ENCODE peak calls at places on chromosomes 6 and 20, in five cellular contexts. E is left ventricle myocardium superior; Y is activated naive CD8-positive, alpha-beta T cell treated with anti-CD3 and anti-CD28 coated beads, Interleukin-2, amount 50 U/mL, for 24 hours; M is left colon; X is NCI-H146. S is an unnamed sample.

GRCh38 chr20:1373614-1374013 is 19.2 kb downstream of the FKBP1A start:
- DNase-seq in M (no peak), E (no peak), Y (no peak), X (no peak), S (no peak)

GRCh38 chr20:63032026-63032800 is 25.4 kb upstream of the BHLHE23 start:
- DNase-seq in M (no peak), X (no peak), Y (no peak), E (peak), S (no peak)

GRCh38 chr20:19374066-19374615 is 161.7 kb downstream of the SLC24A3 start:
- DNase-seq in M (no peak), X (no peak), E (no peak), Y (no peak), S (no peak)

GRCh38 chr6:127956260-127956888 is 55.5 kb upstream of the THEMIS start:
- DNase-seq in Y (no peak), E (no peak), M (no peak), X (no peak), S (no peak)

GRCh38 chr6:74091133-74091793 is 395.3 kb downstream of the CD109 start:
- DNase-seq in E (no peak), Y (no peak), M (peak), X (peak), S (no peak)

GRCh38 chr6:169993861-169994481 is 242.5 kb downstream of the ERMARD start:
- DNase-seq in X (no peak), M (no peak), E (no peak), Y (no peak), S (no peak)

GRCh38 chr6:104381907-104382306 is 477.8 kb downstream of the HACE1 start:
- DNase-seq in Y (no peak), M (no peak), X (no peak), E (no peak), S (no peak)

GRCh38 chr6:28449056-28449455 is 5.8 kb upstream of the ZSCAN23 start:
- DNase-seq in M (no peak), Y (no peak), E (no peak), X (no peak), S (no peak)

GRCh38 chr6:11416936-11417576 is 120.5 kb upstream of the TMEM170B start:
- DNase-seq in X (no peak), M (no peak), E (no peak), Y (no peak), S (no peak)

GRCh38 chr6:169079650-169080049 is 174.0 kb downstream of the THBS2 start:
- DNase-seq in E (no peak), X (no peak), Y (no peak), M (no peak), S (no peak)

GRCh38 chr6:28695671-28696537 is 170.2 kb downstream of the GPX5 start:
- DNase-seq in M (no peak), Y (no peak), E (no peak), X (peak), S (no peak)

GRCh38 chr6:33812669-33813068 is 8.9 kb upstream of the MLN start:
- DNase-seq in X (peak), M (no peak), E (peak), Y (peak), S (no peak)

GRCh38 chr6:41469951-41470340 is 76.2 kb upstream of the FOXP4 start:
- DNase-seq in X (peak), Y (no peak), E (no peak), M (no peak), S (no peak)

GRCh38 chr6:148342146-148343027 is at the start of gene SASH1:
- DNase-seq in Y (peak), X (peak), E (peak), M (peak), S (peak)

GRCh38 chr6:161301338-161301737 is 27.5 kb upstream of the AGPAT4 start:
- DNase-seq in Y (no peak), X (no peak), M (no peak), E (peak), S (no peak)

GRCh38 chr20:34171640-34172039 is 59.6 kb upstream of the EIF2S2 start:
- DNase-seq in Y (no peak), E (no peak), M (no peak), X (no peak), S (no peak)

GRCh38 chr6:147285087-147285855 is 81.1 kb downstream of the STXBP5 start:
- DNase-seq in X (peak), Y (no peak), E (no peak), M (no peak), S (no peak)

GRCh38 chr6:15344831-15345230 is 99.0 kb downstream of the JARID2 start:
- DNase-seq in M (no peak), Y (no peak), E (no peak), X (no peak), S (no peak)

GRCh38 chr20:24835195-24835594 is 113.9 kb upstream of the CST7 start:
- DNase-seq in X (no peak), M (no peak), Y (no peak), E (no peak), S (no peak)

GRCh38 chr20:728022-728944 is 40.0 kb downstream of the SLC52A3 start:
- DNase-seq in Y (peak), E (peak), M (no peak), X (peak), S (no peak)

GRCh38 chr6:8803181-8803760 is 367.9 kb upstream of the SLC35B3 start:
- DNase-seq in X (no peak), Y (no peak), E (no peak), M (no peak), S (no peak)

GRCh38 chr6:89357390-89357789 is 4.9 kb upstream of the UBE2J1 start:
- DNase-seq in E (no peak), M (no peak), X (no peak), Y (peak), S (no peak)

GRCh38 chr20:51667002-51667408 is 101.2 kb downstream of the ATP9A start:
- DNase-seq in E (no peak), X (no peak), M (no peak), Y (no peak), S (no peak)

GRCh38 chr20:24001901-24002405 is 13.4 kb upstream of the GGTLC1 start:
- DNase-seq in M (no peak), Y (no peak), E (no peak), X (no peak), S (no peak)

GRCh38 chr6:64175311-64175710 is 539.7 kb downstream of the PHF3 start:
- DNase-seq in X (no peak), Y (no peak), E (no peak), M (no peak), S (no peak)

GRCh38 chr6:105992315-105992961 is 93.7 kb upstream of the PRDM1 start:
- DNase-seq in E (peak), Y (peak), M (peak), X (peak), S (no peak)

GRCh38 chr6:81894788-81895221 is 142.3 kb upstream of the TENT5A start:
- DNase-seq in X (no peak), M (peak), E (peak), Y (no peak), S (no peak)

GRCh38 chr20:10433014-10433622 is 904 bp downstream of the MKKS start:
- DNase-seq in X (peak), Y (no peak), E (peak), M (no peak), S (no peak)

GRCh38 chr6:130018830-130019795 is 732 bp downstream of the L3MBTL3 start:
- DNase-seq in Y (peak), M (peak), X (peak), E (peak), S (no peak)

GRCh38 chr20:47784599-47785320 is 521 bp downstream of the SULF2 start:
- DNase-seq in E (peak), Y (no peak), X (no peak), M (no peak), S (no peak)

GRCh38 chr6:35219683-35220326 is 6.0 kb downstream of the SCUBE3 start:
- DNase-seq in E (no peak), Y (no peak), X (peak), M (no peak), S (no peak)

GRCh38 chr20:63549679-63550282 is 2.2 kb upstream of the SRMS start:
- DNase-seq in Y (no peak), E (no peak), M (no peak), X (no peak), S (no peak)

GRCh38 chr6:112253842-112254816 is at the start of gene LAMA4:
- DNase-seq in Y (peak), M (no peak), E (peak), X (peak), S (no peak)

GRCh38 chr20:15491564-15491963 is 1081.7 kb downstream of the KIF16B start:
- DNase-seq in E (no peak), X (no peak), Y (no peak), M (no peak), S (no peak)